ENCODE peak calls at places on chromosomes 6 and 20, in seven cellular contexts. L is vagina, I is stomach, B is HepG2, Y is HCT116, E is suprapubic skin, M is GM23338. Q is an unnamed sample.
A peak's percentile ranks its signal among the peaks of the same experiment; 100 is the strongest.

GRCh38 chr6:109295766-109296156 is 86.5 kb downstream of the CD164 start:
- DNase-seq in B (no peak), I (no peak), E (no peak), Y (no peak), M (no peak), L (no peak), Q (no peak)

GRCh38 chr6:56062856-56063255 is 184.5 kb downstream of the COL21A1 start:
- DNase-seq in L (no peak), B (no peak), E (no peak), I (no peak), Y (no peak), M (no peak), Q (no peak)

GRCh38 chr6:3630258-3630828 is 121.2 kb downstream of the PXDC1 start:
- DNase-seq in B (no peak), L (peak; percentile 72), M (no peak), I (no peak), Y (no peak), E (no peak), Q (no peak)

GRCh38 chr20:63077705-63078104 is 70.9 kb upstream of the BHLHE23 start:
- DNase-seq in M (no peak), L (no peak), Y (no peak), B (no peak), I (no peak), E (no peak), Q (no peak)

GRCh38 chr6:1348675-1349074 is 36.8 kb downstream of the FOXQ1 start:
- DNase-seq in E (no peak), L (no peak), M (peak; percentile 63), Y (no peak), I (no peak), B (no peak), Q (no peak)

GRCh38 chr20:32839227-32839981 is 19.3 kb upstream of the EFCAB8 start:
- DNase-seq in Y (no peak), L (no peak), E (no peak), B (no peak), M (no peak), I (no peak), Q (no peak)

GRCh38 chr20:14637441-14637840 is 300.0 kb upstream of the FLRT3 start:
- DNase-seq in I (no peak), M (no peak), B (no peak), E (no peak), Y (no peak), L (no peak), Q (no peak)

GRCh38 chr20:62350629-62351422 is 16.3 kb downstream of the LAMA5 start:
- DNase-seq in M (no peak), Y (no peak), I (no peak), E (no peak), L (no peak), B (no peak), Q (no peak)

GRCh38 chr20:25247100-25247665 is 702 bp upstream of the PYGB start:
- DNase-seq in B (peak; percentile 82), L (no peak), E (peak; percentile 83), Y (peak; percentile 37), M (peak; percentile 81), I (peak; percentile 68), Q (peak; percentile 83)

GRCh38 chr20:23009636-23010035 is 25.5 kb upstream of the SSTR4 start:
- DNase-seq in E (no peak), B (no peak), M (no peak), Y (no peak), L (peak; percentile 40), I (peak; percentile 64), Q (no peak)

GRCh38 chr6:62390413-62390812 is 104.4 kb upstream of the KHDRBS2 start:
- DNase-seq in B (no peak), I (no peak), L (no peak), Y (no peak), M (no peak), E (no peak), Q (no peak)

GRCh38 chr6:148451690-148452089 is 109.1 kb downstream of the SASH1 start:
- DNase-seq in I (no peak), B (no peak), E (no peak), L (no peak), Y (no peak), M (no peak), Q (no peak)

GRCh38 chr20:46401478-46401860 is 4.9 kb downstream of the ELMO2 start:
- DNase-seq in E (no peak), L (no peak), M (no peak), I (no peak), Y (no peak), B (no peak), Q (no peak)

GRCh38 chr20:43711098-43711654 is 15.6 kb downstream of the GTSF1L start:
- DNase-seq in L (no peak), B (no peak), M (no peak), E (no peak), I (no peak), Y (no peak), Q (no peak)

GRCh38 chr6:90574610-90575009 is 12.3 kb downstream of the MAP3K7 start:
- DNase-seq in E (no peak), B (no peak), L (no peak), Y (no peak), I (no peak), M (no peak), Q (no peak)

GRCh38 chr6:42659806-42660205 is 62.6 kb downstream of the PRPH2 start:
- DNase-seq in M (no peak), L (no peak), B (no peak), E (no peak), Y (no peak), I (no peak), Q (no peak)

GRCh38 chr20:61438285-61438684 is 186.2 kb downstream of the CDH4 start:
- DNase-seq in M (no peak), Y (no peak), L (no peak), I (no peak), B (no peak), E (no peak), Q (no peak)

GRCh38 chr6:149859368-149859767 is 4.8 kb downstream of the LRP11 start:
- DNase-seq in E (no peak), M (no peak), I (no peak), B (peak; percentile 90), Y (no peak), L (no peak), Q (no peak)

GRCh38 chr6:115091461-115091860 is 748.6 kb upstream of the HS3ST5 start:
- DNase-seq in B (no peak), I (no peak), L (no peak), E (no peak), M (no peak), Y (no peak), Q (no peak)

GRCh38 chr20:49306903-49307336 is 29.1 kb upstream of the ZNFX1 start:
- DNase-seq in I (no peak), B (peak; percentile 60), E (no peak), L (no peak), M (no peak), Y (no peak), Q (no peak)

DNA sequence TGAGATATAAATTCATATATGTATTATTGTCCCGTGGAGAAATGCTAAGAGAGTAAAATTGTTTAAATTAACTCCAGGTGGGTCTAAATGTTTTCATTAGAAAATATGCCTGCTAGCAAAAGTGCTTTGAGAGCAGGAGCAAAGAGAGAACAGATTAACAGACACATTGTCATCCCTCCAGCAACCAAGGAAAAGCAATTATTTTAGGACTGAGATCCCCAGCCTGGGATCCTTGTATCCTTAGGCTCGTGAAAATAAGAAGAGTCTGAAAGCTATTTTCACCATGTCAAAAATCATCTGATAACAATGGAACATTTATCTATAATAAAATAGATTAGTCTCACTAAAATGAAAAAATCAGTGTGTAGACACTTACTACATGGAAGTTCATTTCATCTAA is 11.5 kb upstream of the MRS2 start:
- DNase-seq in E (no peak), L (no peak), I (no peak), M (no peak), Y (no peak), B (no peak), Q (no peak)
- TF ChIP-seq POLR2AphosphoS5 in E (no peak), L (no peak), I (no peak), M (no peak), Y (no peak), B (no peak), Q (no peak)

GRCh38 chr6:52546192-52546591 is 30.7 kb downstream of the TRAM2 start:
- DNase-seq in E (no peak), Y (no peak), M (no peak), L (no peak), I (no peak), B (no peak), Q (no peak)

GRCh38 chr6:52548999-52549398 is 27.9 kb downstream of the TRAM2 start:
- DNase-seq in Y (no peak), I (no peak), L (no peak), M (no peak), E (no peak), B (no peak), Q (no peak)

GRCh38 chr6:52546678-52547077 is 30.2 kb downstream of the TRAM2 start:
- DNase-seq in E (no peak), B (no peak), Y (no peak), M (no peak), L (no peak), I (no peak), Q (no peak)

GRCh38 chr6:52548353-52548713 is 28.5 kb downstream of the TRAM2 start:
- DNase-seq in I (no peak), B (no peak), L (no peak), Y (no peak), E (no peak), M (no peak), Q (no peak)

GRCh38 chr6:52547647-52548352 is 29.1 kb downstream of the TRAM2 start:
- DNase-seq in I (no peak), M (no peak), Y (no peak), E (no peak), L (no peak), B (peak; percentile 83), Q (no peak)
- TF ChIP-seq CTCF in I (no peak), M (no peak), Y (no peak), E (no peak), L (no peak), B (peak; percentile 37), Q (no peak)

GRCh38 chr20:9332783-9333482 is 181.5 kb upstream of the LAMP5 start:
- DNase-seq in Y (no peak), B (no peak), M (no peak), E (no peak), L (no peak), I (no peak), Q (no peak)
- TF ChIP-seq POLR2AphosphoS5 in Y (no peak), B (no peak), M (no peak), E (no peak), L (no peak), I (no peak), Q (no peak)

DNA sequence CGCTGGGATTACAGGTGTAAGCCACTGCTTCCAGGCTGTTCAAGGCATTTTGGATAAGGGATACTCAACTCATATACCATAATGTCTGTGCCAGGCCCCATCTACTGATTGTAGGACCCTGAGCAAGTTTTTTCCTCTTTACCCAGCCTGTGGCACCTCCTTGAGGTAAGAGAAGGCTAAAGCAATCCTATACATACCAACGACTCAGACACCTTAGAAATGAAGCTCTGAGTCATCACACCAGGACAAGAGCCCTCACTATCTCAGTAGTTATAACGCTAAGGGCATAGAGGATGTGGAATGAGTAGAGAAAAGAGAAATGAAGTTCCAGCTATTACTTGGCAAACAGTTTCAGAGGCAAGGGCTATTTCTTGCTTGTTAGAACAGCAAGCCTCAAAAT is 16.9 kb downstream of the NDRG3 start:
- DNase-seq in I (no peak), M (peak; percentile 61), L (no peak), E (no peak), B (peak; percentile 29), Y (no peak), Q (no peak)
- TF ChIP-seq CTCF in I (no peak), M (peak; percentile 63), L (no peak), E (no peak), B (peak; percentile 57), Y (no peak), Q (no peak)